ENCODE peak calls at places on chromosome 11, in four cellular contexts. One of them, this sample, is unnamed. For H3K27me3, the result is how much of the 10 kb centered on the place peaks cover.

GRCh38 chr11:12799373-12799835 is 125.2 kb downstream of the TEAD1 start:
- DNase-seq in Peyer's patch: no peak
- DNase-seq in H9: no peak
- DNase-seq in Caco-2: no peak
- DNase-seq in this sample: no peak

GRCh38 chr11:100647861-100648260 is 39.2 kb upstream of the ARHGAP42 start:
- DNase-seq in Caco-2: no peak
- DNase-seq in Peyer's patch: no peak
- DNase-seq in H9: no peak
- DNase-seq in this sample: no peak

GRCh38 chr11:7904910-7905309 is 26.2 kb downstream of the OR10A6 start:
- DNase-seq in Peyer's patch: no peak
- DNase-seq in Caco-2: no peak
- DNase-seq in H9: no peak
- DNase-seq in this sample: no peak

GRCh38 chr11:118233377-118233776 is 8.6 kb upstream of the JAML start:
- DNase-seq in H9: no peak
- DNase-seq in Peyer's patch: no peak
- DNase-seq in Caco-2: peak
- DNase-seq in this sample: no peak

GRCh38 chr11:12653729-12654128 is 20.5 kb upstream of the TEAD1 start:
- DNase-seq in Peyer's patch: no peak
- DNase-seq in H9: peak
- DNase-seq in Caco-2: peak
- DNase-seq in this sample: no peak

GRCh38 chr11:87290304-87290922 is 252.7 kb downstream of the TMEM135 start:
- DNase-seq in Peyer's patch: no peak
- DNase-seq in Caco-2: peak
- DNase-seq in H9: no peak
- DNase-seq in this sample: no peak

GRCh38 chr11:70647188-70648166 is 249.1 kb downstream of the CTTN start:
- DNase-seq in Caco-2: no peak
- DNase-seq in H9: peak
- DNase-seq in Peyer's patch: no peak
- DNase-seq in this sample: no peak

GRCh38 chr11:125358254-125358840 is 137.7 kb downstream of the FEZ1 start:
- DNase-seq in H9: no peak
- DNase-seq in Peyer's patch: no peak
- DNase-seq in Caco-2: no peak
- DNase-seq in this sample: no peak

DNA sequence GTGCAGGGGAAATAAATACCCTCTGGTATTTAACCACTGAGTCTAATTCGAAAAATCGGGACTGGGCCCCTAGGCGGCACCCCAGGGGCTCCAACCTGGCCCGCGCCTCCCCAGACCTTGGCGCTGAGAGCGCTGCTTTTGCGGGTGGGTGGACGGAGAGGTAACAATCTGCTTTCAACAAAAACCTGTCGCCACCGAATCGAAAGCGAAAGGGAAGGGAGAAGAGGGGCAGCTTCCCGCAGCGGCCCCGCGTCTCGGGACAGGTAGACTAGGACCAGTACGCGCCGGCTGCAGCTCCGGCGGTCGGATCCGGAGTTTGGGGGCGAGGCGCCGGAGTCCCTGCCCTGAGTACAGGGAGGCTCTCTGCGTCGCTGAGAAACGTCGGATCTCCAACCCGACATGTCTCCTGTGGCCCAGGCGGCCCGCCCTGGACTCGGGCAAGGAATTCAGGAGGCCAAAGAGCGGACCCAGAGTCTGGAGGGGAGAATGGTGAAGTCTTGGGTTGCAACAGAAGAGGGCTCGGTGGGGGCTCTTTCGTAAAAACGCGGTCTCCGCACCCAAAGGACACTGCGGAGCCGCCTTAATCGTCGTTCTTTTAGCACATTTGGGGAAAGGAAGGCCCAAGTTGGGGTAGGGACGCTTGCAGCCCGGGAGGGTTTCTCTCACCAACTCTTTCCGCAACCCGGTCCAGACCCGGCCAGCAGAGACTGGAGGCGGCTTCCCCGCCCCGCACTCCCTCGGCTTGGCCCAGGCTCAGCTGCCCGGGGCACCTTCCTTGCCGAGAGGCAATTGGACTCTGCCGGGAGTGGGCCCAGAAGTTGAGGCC is 4.1 kb downstream of the ALX4 start:
- DNase-seq in H9: no peak
- DNase-seq in Peyer's patch: peak
- DNase-seq in Caco-2: peak
- DNase-seq in this sample: no peak
- H3K27me3 ChIP-seq in H9: half or more
- H3K27me3 ChIP-seq in Peyer's patch: half or more
- H3K27me3 ChIP-seq in Caco-2: under half
- H3K27me3 ChIP-seq in this sample: half or more

GRCh38 chr11:47511927-47512326 is 41.0 kb downstream of the CELF1 start:
- DNase-seq in Peyer's patch: no peak
- DNase-seq in Caco-2: no peak
- DNase-seq in H9: no peak
- DNase-seq in this sample: no peak
- H3K27me3 ChIP-seq in Peyer's patch: under half
- H3K27me3 ChIP-seq in Caco-2: under half
- H3K27me3 ChIP-seq in H9: under half
- H3K27me3 ChIP-seq in this sample: under half

DNA sequence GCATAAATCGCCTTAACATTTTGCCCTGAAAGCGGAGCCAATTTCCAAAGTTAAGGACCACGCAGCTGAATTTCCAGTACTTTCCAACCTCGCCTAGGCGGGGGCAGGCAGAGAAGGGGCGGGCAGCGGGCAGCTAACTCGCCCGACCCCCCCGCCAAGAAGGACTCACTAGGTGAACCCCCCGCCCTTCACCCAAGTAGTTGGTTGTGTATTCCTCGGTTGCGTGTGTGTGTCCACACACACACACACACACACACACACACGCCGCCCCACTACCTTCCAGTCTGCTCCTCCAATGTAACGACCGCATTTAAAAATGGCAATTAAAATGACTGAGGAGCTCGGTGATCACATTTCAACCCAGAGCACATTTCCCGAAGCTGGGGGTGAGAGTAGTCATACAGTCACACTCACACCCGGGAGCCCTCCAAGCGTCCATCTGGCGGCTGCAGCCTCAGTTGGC is 1.4 kb downstream of the TENM4 start:
- DNase-seq in Caco-2: no peak
- DNase-seq in Peyer's patch: no peak
- DNase-seq in H9: no peak
- DNase-seq in this sample: no peak
- H3K27me3 ChIP-seq in Caco-2: under half
- H3K27me3 ChIP-seq in Peyer's patch: under half
- H3K27me3 ChIP-seq in H9: under half
- H3K27me3 ChIP-seq in this sample: under half

GRCh38 chr11:126578426-126578825 is 222.9 kb downstream of the ST3GAL4 start:
- DNase-seq in H9: no peak
- DNase-seq in Caco-2: no peak
- DNase-seq in Peyer's patch: no peak
- DNase-seq in this sample: no peak

GRCh38 chr11:126578021-126578420 is 222.5 kb downstream of the ST3GAL4 start:
- DNase-seq in H9: no peak
- DNase-seq in Caco-2: no peak
- DNase-seq in Peyer's patch: no peak
- DNase-seq in this sample: no peak

GRCh38 chr11:126573325-126574076 is 218.0 kb downstream of the ST3GAL4 start:
- DNase-seq in H9: peak
- DNase-seq in Peyer's patch: no peak
- DNase-seq in Caco-2: no peak
- DNase-seq in this sample: no peak

GRCh38 chr11:126570489-126570888 is 215.0 kb downstream of the ST3GAL4 start:
- DNase-seq in H9: no peak
- DNase-seq in Caco-2: no peak
- DNase-seq in Peyer's patch: no peak
- DNase-seq in this sample: no peak

DNA sequence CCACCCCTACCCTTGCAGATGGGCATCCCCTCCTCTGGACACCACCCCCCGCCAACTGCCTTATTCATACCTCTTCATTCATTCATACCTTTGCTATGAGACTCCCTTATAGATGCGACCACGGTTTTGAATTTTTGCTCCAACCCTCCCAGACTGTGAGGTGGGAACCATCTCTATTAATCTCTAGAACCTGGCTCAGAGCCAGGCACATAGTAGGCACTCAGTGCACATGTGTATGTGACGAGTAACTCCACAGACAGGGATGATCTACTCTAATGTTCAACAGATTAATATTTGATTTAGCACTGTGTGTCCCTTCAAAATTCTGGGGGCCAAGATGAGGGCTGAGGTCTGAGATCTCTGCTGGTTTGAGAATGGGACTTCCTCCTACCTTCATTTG is 220.4 kb downstream of the ST3GAL4 start:
- DNase-seq in H9: no peak
- DNase-seq in Caco-2: no peak
- DNase-seq in Peyer's patch: no peak
- DNase-seq in this sample: no peak
- H3K27me3 ChIP-seq in H9: under half
- H3K27me3 ChIP-seq in Caco-2: under half
- H3K27me3 ChIP-seq in Peyer's patch: under half
- H3K27me3 ChIP-seq in this sample: under half

GRCh38 chr11:119424775-119425174 is 1.8 kb upstream of the THY1 start:
- DNase-seq in H9: no peak
- DNase-seq in Caco-2: no peak
- DNase-seq in Peyer's patch: no peak
- DNase-seq in this sample: no peak
- H3K27me3 ChIP-seq in H9: under half
- H3K27me3 ChIP-seq in Caco-2: under half
- H3K27me3 ChIP-seq in Peyer's patch: under half
- H3K27me3 ChIP-seq in this sample: under half

DNA sequence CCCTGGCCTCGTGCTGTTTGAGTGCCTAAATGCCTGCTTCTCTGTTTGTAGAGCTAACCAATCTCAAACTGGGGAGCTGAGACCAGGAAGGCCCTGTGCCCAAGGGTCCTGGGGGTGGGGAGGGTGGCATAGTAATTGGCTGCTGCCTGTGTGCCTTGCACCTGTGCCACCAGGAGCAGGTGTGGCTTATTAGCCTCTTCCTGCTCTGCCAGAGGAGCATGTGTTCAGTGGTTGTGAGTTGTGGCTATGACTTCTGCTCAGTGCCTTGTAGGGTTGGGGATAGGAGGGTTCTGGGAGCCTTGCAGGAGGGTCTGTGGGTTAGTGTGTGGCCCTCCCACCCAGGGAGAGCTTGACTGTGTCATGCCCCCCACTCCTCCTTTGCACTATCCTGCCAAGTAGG is 109.2 kb downstream of the ZBTB16 start:
- DNase-seq in Caco-2: no peak
- DNase-seq in H9: no peak
- DNase-seq in Peyer's patch: peak
- DNase-seq in this sample: no peak
- H3K27me3 ChIP-seq in Caco-2: under half
- H3K27me3 ChIP-seq in H9: under half
- H3K27me3 ChIP-seq in Peyer's patch: under half
- H3K27me3 ChIP-seq in this sample: under half